ENCODE peak calls at places on chromosomes 11 and 22, in eight cellular contexts. One of them, this sample, is unnamed.

GRCh38 chr11:86938900-86939880 is 16.0 kb downstream of the FZD4 start:
- DNase-seq in HCT116: peak
- DNase-seq in AG10803: peak
- DNase-seq in H54: no peak
- DNase-seq in bronchial epithelial cell: peak
- DNase-seq in cortex of kidney: no peak
- DNase-seq in dermis microvascular lymphatic vessel endothelial cell: peak
- DNase-seq in substantia nigra: no peak
- DNase-seq in this sample: peak

GRCh38 chr11:83773950-83774880 is 488.0 kb upstream of the CCDC90B start:
- DNase-seq in substantia nigra: no peak
- DNase-seq in dermis microvascular lymphatic vessel endothelial cell: no peak
- DNase-seq in H54: no peak
- DNase-seq in bronchial epithelial cell: peak
- DNase-seq in AG10803: no peak
- DNase-seq in HCT116: no peak
- DNase-seq in cortex of kidney: no peak
- DNase-seq in this sample: no peak

GRCh38 chr11:120172921-120173705 is 35.2 kb upstream of the TRIM29 start:
- DNase-seq in AG10803: no peak
- DNase-seq in H54: no peak
- DNase-seq in dermis microvascular lymphatic vessel endothelial cell: no peak
- DNase-seq in bronchial epithelial cell: no peak
- DNase-seq in cortex of kidney: no peak
- DNase-seq in HCT116: no peak
- DNase-seq in substantia nigra: no peak
- DNase-seq in this sample: no peak

GRCh38 chr11:12377824-12378593 is 638 bp downstream of the PARVA start:
- DNase-seq in AG10803: peak
- DNase-seq in H54: peak
- DNase-seq in cortex of kidney: no peak
- DNase-seq in bronchial epithelial cell: peak
- DNase-seq in substantia nigra: peak
- DNase-seq in HCT116: peak
- DNase-seq in dermis microvascular lymphatic vessel endothelial cell: peak
- DNase-seq in this sample: peak

GRCh38 chr11:45092901-45093760 is 53.3 kb upstream of the PRDM11 start:
- DNase-seq in AG10803: peak
- DNase-seq in HCT116: no peak
- DNase-seq in bronchial epithelial cell: peak
- DNase-seq in substantia nigra: no peak
- DNase-seq in H54: no peak
- DNase-seq in dermis microvascular lymphatic vessel endothelial cell: no peak
- DNase-seq in cortex of kidney: no peak
- DNase-seq in this sample: no peak

GRCh38 chr11:119316729-119317591 is at the start of gene MCAM:
- DNase-seq in HCT116: no peak
- DNase-seq in substantia nigra: peak
- DNase-seq in cortex of kidney: no peak
- DNase-seq in AG10803: no peak
- DNase-seq in dermis microvascular lymphatic vessel endothelial cell: no peak
- DNase-seq in bronchial epithelial cell: no peak
- DNase-seq in H54: no peak
- DNase-seq in this sample: peak

GRCh38 chr22:50225200-50225969 is 19.4 kb downstream of the TUBGCP6 start:
- DNase-seq in substantia nigra: no peak
- DNase-seq in AG10803: no peak
- DNase-seq in cortex of kidney: no peak
- DNase-seq in H54: no peak
- DNase-seq in HCT116: no peak
- DNase-seq in bronchial epithelial cell: no peak
- DNase-seq in dermis microvascular lymphatic vessel endothelial cell: no peak
- DNase-seq in this sample: no peak

GRCh38 chr11:128476729-128477128 is 110.6 kb downstream of the ETS1 start:
- DNase-seq in H54: no peak
- DNase-seq in substantia nigra: no peak
- DNase-seq in AG10803: no peak
- DNase-seq in dermis microvascular lymphatic vessel endothelial cell: no peak
- DNase-seq in bronchial epithelial cell: peak
- DNase-seq in HCT116: no peak
- DNase-seq in cortex of kidney: no peak
- DNase-seq in this sample: no peak

GRCh38 chr11:66889974-66890373 is 33.1 kb downstream of the LRFN4 start:
- DNase-seq in H54: no peak
- DNase-seq in bronchial epithelial cell: no peak
- DNase-seq in dermis microvascular lymphatic vessel endothelial cell: no peak
- DNase-seq in substantia nigra: no peak
- DNase-seq in HCT116: no peak
- DNase-seq in AG10803: no peak
- DNase-seq in cortex of kidney: no peak
- DNase-seq in this sample: no peak

GRCh38 chr11:10477690-10478046 is 22.6 kb downstream of the AMPD3 start:
- DNase-seq in HCT116: no peak
- DNase-seq in substantia nigra: no peak
- DNase-seq in bronchial epithelial cell: no peak
- DNase-seq in AG10803: no peak
- DNase-seq in cortex of kidney: no peak
- DNase-seq in H54: no peak
- DNase-seq in dermis microvascular lymphatic vessel endothelial cell: no peak
- DNase-seq in this sample: no peak

GRCh38 chr11:1450958-1451710 is 35.4 kb downstream of the MOB2 start:
- DNase-seq in HCT116: no peak
- DNase-seq in dermis microvascular lymphatic vessel endothelial cell: no peak
- DNase-seq in substantia nigra: no peak
- DNase-seq in AG10803: no peak
- DNase-seq in cortex of kidney: no peak
- DNase-seq in bronchial epithelial cell: no peak
- DNase-seq in H54: no peak
- DNase-seq in this sample: no peak

GRCh38 chr22:42857845-42858481 is 890 bp upstream of the ARFGAP3 start:
- DNase-seq in cortex of kidney: no peak
- DNase-seq in HCT116: no peak
- DNase-seq in dermis microvascular lymphatic vessel endothelial cell: peak
- DNase-seq in bronchial epithelial cell: no peak
- DNase-seq in H54: no peak
- DNase-seq in substantia nigra: no peak
- DNase-seq in AG10803: no peak
- DNase-seq in this sample: no peak